ENCODE peak calls at places on chromosomes 12 and 14, in nine cellular contexts. One of them, this sample, is unnamed.

GRCh38 chr12:9787340-9787737 is 26.6 kb upstream of the CD69 start:
- DNase-seq in stomach: no peak
- DNase-seq in tibial nerve: no peak
- DNase-seq in IMR-90: peak; percentile 46
- DNase-seq in right lobe of liver: no peak
- DNase-seq in transverse colon: no peak
- DNase-seq in gastrocnemius medialis: no peak
- DNase-seq in lower leg skin: no peak
- DNase-seq in upper lobe of left lung: no peak
- DNase-seq in this sample: no peak

GRCh38 chr12:80936642-80937390 is 918 bp downstream of the LIN7A start:
- DNase-seq in upper lobe of left lung: peak; percentile 55
- DNase-seq in stomach: peak; percentile 27
- DNase-seq in tibial nerve: no peak
- DNase-seq in IMR-90: peak; percentile 42
- DNase-seq in transverse colon: peak; percentile 51
- DNase-seq in gastrocnemius medialis: no peak
- DNase-seq in lower leg skin: peak; percentile 86
- DNase-seq in right lobe of liver: peak; percentile 86
- DNase-seq in this sample: peak; percentile 76

GRCh38 chr12:3249081-3249800 is 172.1 kb downstream of the TSPAN9 start:
- DNase-seq in right lobe of liver: no peak
- DNase-seq in IMR-90: no peak
- DNase-seq in upper lobe of left lung: no peak
- DNase-seq in lower leg skin: no peak
- DNase-seq in gastrocnemius medialis: no peak
- DNase-seq in tibial nerve: no peak
- DNase-seq in transverse colon: no peak
- DNase-seq in stomach: no peak
- DNase-seq in this sample: peak; percentile 73

GRCh38 chr12:16325426-16325825 is 22.0 kb upstream of the MGST1 start:
- DNase-seq in tibial nerve: no peak
- DNase-seq in gastrocnemius medialis: no peak
- DNase-seq in stomach: peak; percentile 57
- DNase-seq in right lobe of liver: no peak
- DNase-seq in lower leg skin: no peak
- DNase-seq in upper lobe of left lung: no peak
- DNase-seq in IMR-90: no peak
- DNase-seq in transverse colon: peak; percentile 74
- DNase-seq in this sample: no peak

GRCh38 chr12:99386907-99387306 is 260.6 kb upstream of the GARIN6 start:
- DNase-seq in right lobe of liver: no peak
- DNase-seq in upper lobe of left lung: no peak
- DNase-seq in stomach: no peak
- DNase-seq in lower leg skin: no peak
- DNase-seq in IMR-90: peak; percentile 8
- DNase-seq in gastrocnemius medialis: no peak
- DNase-seq in tibial nerve: no peak
- DNase-seq in transverse colon: no peak
- DNase-seq in this sample: peak; percentile 69

GRCh38 chr12:11581179-11581755 is 68.2 kb upstream of the ETV6 start:
- DNase-seq in right lobe of liver: no peak
- DNase-seq in upper lobe of left lung: peak; percentile 46
- DNase-seq in transverse colon: peak; percentile 75
- DNase-seq in stomach: peak; percentile 72
- DNase-seq in lower leg skin: no peak
- DNase-seq in tibial nerve: peak; percentile 28
- DNase-seq in IMR-90: peak; percentile 78
- DNase-seq in gastrocnemius medialis: peak; percentile 24
- DNase-seq in this sample: peak; percentile 81

GRCh38 chr14:49999216-49999761 is 106.4 kb downstream of the ARF6 start:
- DNase-seq in tibial nerve: peak; percentile 72
- DNase-seq in gastrocnemius medialis: peak; percentile 89
- DNase-seq in right lobe of liver: peak; percentile 73
- DNase-seq in lower leg skin: peak; percentile 97
- DNase-seq in IMR-90: peak; percentile 88
- DNase-seq in upper lobe of left lung: peak; percentile 93
- DNase-seq in stomach: peak; percentile 86
- DNase-seq in transverse colon: peak; percentile 89
- DNase-seq in this sample: peak; percentile 92

GRCh38 chr12:14934511-14934910 is 3.8 kb downstream of the ERP27 start:
- DNase-seq in transverse colon: no peak
- DNase-seq in gastrocnemius medialis: no peak
- DNase-seq in tibial nerve: no peak
- DNase-seq in lower leg skin: no peak
- DNase-seq in right lobe of liver: no peak
- DNase-seq in stomach: no peak
- DNase-seq in upper lobe of left lung: no peak
- DNase-seq in IMR-90: no peak
- DNase-seq in this sample: no peak

GRCh38 chr12:108638141-108638823 is 4.6 kb upstream of the SELPLG start:
- DNase-seq in right lobe of liver: no peak
- DNase-seq in gastrocnemius medialis: no peak
- DNase-seq in stomach: peak; percentile 22
- DNase-seq in transverse colon: peak; percentile 42
- DNase-seq in IMR-90: no peak
- DNase-seq in tibial nerve: no peak
- DNase-seq in upper lobe of left lung: peak; percentile 54
- DNase-seq in lower leg skin: peak; percentile 83
- DNase-seq in this sample: peak; percentile 82

GRCh38 chr12:120496353-120497340 is 734 bp downstream of the DYNLL1 start:
- DNase-seq in stomach: peak; percentile 59
- DNase-seq in IMR-90: peak; percentile 56
- DNase-seq in lower leg skin: peak; percentile 92
- DNase-seq in transverse colon: peak; percentile 65
- DNase-seq in upper lobe of left lung: peak; percentile 67
- DNase-seq in right lobe of liver: peak; percentile 77
- DNase-seq in gastrocnemius medialis: peak; percentile 38
- DNase-seq in tibial nerve: peak; percentile 54
- DNase-seq in this sample: peak; percentile 85

GRCh38 chr12:120062976-120063579 is 53.5 kb downstream of the RAB35 start:
- DNase-seq in lower leg skin: no peak
- DNase-seq in stomach: no peak
- DNase-seq in gastrocnemius medialis: no peak
- DNase-seq in tibial nerve: no peak
- DNase-seq in transverse colon: no peak
- DNase-seq in IMR-90: no peak
- DNase-seq in upper lobe of left lung: no peak
- DNase-seq in right lobe of liver: no peak
- DNase-seq in this sample: no peak

GRCh38 chr12:78584695-78585094 is 279.9 kb upstream of the SYT1 start:
- DNase-seq in stomach: no peak
- DNase-seq in transverse colon: no peak
- DNase-seq in lower leg skin: no peak
- DNase-seq in upper lobe of left lung: no peak
- DNase-seq in gastrocnemius medialis: no peak
- DNase-seq in IMR-90: peak; percentile 6
- DNase-seq in tibial nerve: no peak
- DNase-seq in right lobe of liver: no peak
- DNase-seq in this sample: peak; percentile 31

GRCh38 chr12:12357697-12358476 is 1.0 kb downstream of the BORCS5 start:
- DNase-seq in lower leg skin: no peak
- DNase-seq in transverse colon: no peak
- DNase-seq in stomach: no peak
- DNase-seq in right lobe of liver: no peak
- DNase-seq in tibial nerve: no peak
- DNase-seq in IMR-90: peak; percentile 34
- DNase-seq in gastrocnemius medialis: no peak
- DNase-seq in upper lobe of left lung: no peak
- DNase-seq in this sample: peak; percentile 43

GRCh38 chr14:84017533-84017932 is 1512.4 kb upstream of the FLRT2 start:
- DNase-seq in IMR-90: no peak
- DNase-seq in tibial nerve: no peak
- DNase-seq in lower leg skin: no peak
- DNase-seq in stomach: no peak
- DNase-seq in transverse colon: no peak
- DNase-seq in right lobe of liver: no peak
- DNase-seq in upper lobe of left lung: no peak
- DNase-seq in gastrocnemius medialis: no peak
- DNase-seq in this sample: no peak

GRCh38 chr12:26400627-26401026 is 205.3 kb downstream of the SSPN start:
- DNase-seq in lower leg skin: no peak
- DNase-seq in transverse colon: no peak
- DNase-seq in gastrocnemius medialis: no peak
- DNase-seq in IMR-90: no peak
- DNase-seq in upper lobe of left lung: no peak
- DNase-seq in right lobe of liver: no peak
- DNase-seq in tibial nerve: no peak
- DNase-seq in stomach: no peak
- DNase-seq in this sample: no peak

GRCh38 chr14:68927956-68928675 is 51.0 kb downstream of the ACTN1 start:
- DNase-seq in gastrocnemius medialis: no peak
- DNase-seq in tibial nerve: no peak
- DNase-seq in lower leg skin: no peak
- DNase-seq in transverse colon: no peak
- DNase-seq in right lobe of liver: peak; percentile 44
- DNase-seq in stomach: no peak
- DNase-seq in upper lobe of left lung: no peak
- DNase-seq in IMR-90: no peak
- DNase-seq in this sample: no peak
- H3K4me3 ChIP-seq in gastrocnemius medialis: no peak overlapping the region
- H3K4me3 ChIP-seq in tibial nerve: no peak overlapping the region
- H3K4me3 ChIP-seq in lower leg skin: no peak overlapping the region
- H3K4me3 ChIP-seq in transverse colon: no peak overlapping the region
- H3K4me3 ChIP-seq in right lobe of liver: no peak overlapping the region
- H3K4me3 ChIP-seq in stomach: no peak overlapping the region
- H3K4me3 ChIP-seq in upper lobe of left lung: no peak overlapping the region
- H3K4me3 ChIP-seq in IMR-90: no peak overlapping the region
- H3K4me3 ChIP-seq in this sample: no peak overlapping the region

GRCh38 chr12:93440043-93440835 is 1.5 kb downstream of the UBE2N start:
- DNase-seq in tibial nerve: no peak
- DNase-seq in IMR-90: peak; percentile 34
- DNase-seq in right lobe of liver: no peak
- DNase-seq in lower leg skin: no peak
- DNase-seq in stomach: no peak
- DNase-seq in transverse colon: no peak
- DNase-seq in gastrocnemius medialis: no peak
- DNase-seq in upper lobe of left lung: no peak
- DNase-seq in this sample: peak; percentile 32
- TF ChIP-seq POLR2A in tibial nerve: no peak
- TF ChIP-seq POLR2A in IMR-90: no peak
- TF ChIP-seq POLR2A in right lobe of liver: no peak
- TF ChIP-seq POLR2A in lower leg skin: no peak
- TF ChIP-seq POLR2A in stomach: no peak
- TF ChIP-seq POLR2A in transverse colon: no peak
- TF ChIP-seq POLR2A in gastrocnemius medialis: no peak
- TF ChIP-seq POLR2A in upper lobe of left lung: no peak
- TF ChIP-seq POLR2A in this sample: no peak

GRCh38 chr14:64639340-64639821 is 64.8 kb upstream of the PLEKHG3 start:
- DNase-seq in gastrocnemius medialis: no peak
- DNase-seq in transverse colon: no peak
- DNase-seq in right lobe of liver: no peak
- DNase-seq in lower leg skin: peak; percentile 18
- DNase-seq in stomach: no peak
- DNase-seq in upper lobe of left lung: no peak
- DNase-seq in IMR-90: peak; percentile 46
- DNase-seq in tibial nerve: no peak
- DNase-seq in this sample: no peak

GRCh38 chr14:64636208-64636979 is 67.8 kb upstream of the PLEKHG3 start:
- DNase-seq in gastrocnemius medialis: peak; percentile 41
- DNase-seq in right lobe of liver: peak; percentile 76
- DNase-seq in IMR-90: peak; percentile 67
- DNase-seq in transverse colon: peak; percentile 85
- DNase-seq in lower leg skin: peak; percentile 94
- DNase-seq in upper lobe of left lung: peak; percentile 73
- DNase-seq in stomach: peak; percentile 77
- DNase-seq in tibial nerve: peak; percentile 46
- DNase-seq in this sample: peak; percentile 74

GRCh38 chr14:64638625-64639024 is 65.6 kb upstream of the PLEKHG3 start:
- DNase-seq in IMR-90: no peak
- DNase-seq in stomach: no peak
- DNase-seq in tibial nerve: no peak
- DNase-seq in gastrocnemius medialis: no peak
- DNase-seq in right lobe of liver: no peak
- DNase-seq in upper lobe of left lung: no peak
- DNase-seq in transverse colon: no peak
- DNase-seq in lower leg skin: no peak
- DNase-seq in this sample: no peak

GRCh38 chr14:64637735-64638473 is 66.3 kb upstream of the PLEKHG3 start:
- DNase-seq in stomach: no peak
- DNase-seq in transverse colon: no peak
- DNase-seq in tibial nerve: no peak
- DNase-seq in right lobe of liver: no peak
- DNase-seq in upper lobe of left lung: no peak
- DNase-seq in gastrocnemius medialis: no peak
- DNase-seq in IMR-90: no peak
- DNase-seq in lower leg skin: no peak
- DNase-seq in this sample: no peak

DNA sequence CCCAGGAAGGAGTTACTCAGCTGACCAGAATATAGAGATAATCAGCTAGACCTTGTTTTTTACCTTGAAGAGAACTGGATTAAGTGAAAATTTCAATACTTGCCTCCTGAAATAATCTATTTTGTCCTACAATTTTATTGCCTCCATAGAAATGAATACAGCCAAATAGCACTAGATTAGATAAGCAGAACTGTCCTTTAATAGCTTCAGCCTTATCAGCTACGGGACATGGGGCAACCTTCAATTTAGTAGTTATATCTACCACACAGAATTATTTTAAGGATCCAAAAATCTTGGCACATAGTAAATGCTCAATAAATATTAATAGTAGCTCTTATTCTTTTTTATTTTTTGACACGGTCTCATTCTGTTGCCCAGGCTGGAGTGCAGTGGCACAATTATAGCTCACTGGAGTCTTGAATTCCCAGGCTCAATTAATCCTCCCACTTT is 67.2 kb upstream of the PLEKHG3 start:
- DNase-seq in lower leg skin: no peak
- DNase-seq in transverse colon: no peak
- DNase-seq in IMR-90: no peak
- DNase-seq in right lobe of liver: no peak
- DNase-seq in gastrocnemius medialis: no peak
- DNase-seq in tibial nerve: no peak
- DNase-seq in stomach: no peak
- DNase-seq in upper lobe of left lung: no peak
- DNase-seq in this sample: no peak
- TF ChIP-seq CTCF in lower leg skin: no peak
- TF ChIP-seq CTCF in transverse colon: peak; percentile 15
- TF ChIP-seq CTCF in IMR-90: no peak
- TF ChIP-seq CTCF in right lobe of liver: no peak
- TF ChIP-seq CTCF in gastrocnemius medialis: no peak
- TF ChIP-seq CTCF in tibial nerve: no peak
- TF ChIP-seq CTCF in stomach: no peak
- TF ChIP-seq CTCF in upper lobe of left lung: no peak
- TF ChIP-seq CTCF in this sample: no peak

DNA sequence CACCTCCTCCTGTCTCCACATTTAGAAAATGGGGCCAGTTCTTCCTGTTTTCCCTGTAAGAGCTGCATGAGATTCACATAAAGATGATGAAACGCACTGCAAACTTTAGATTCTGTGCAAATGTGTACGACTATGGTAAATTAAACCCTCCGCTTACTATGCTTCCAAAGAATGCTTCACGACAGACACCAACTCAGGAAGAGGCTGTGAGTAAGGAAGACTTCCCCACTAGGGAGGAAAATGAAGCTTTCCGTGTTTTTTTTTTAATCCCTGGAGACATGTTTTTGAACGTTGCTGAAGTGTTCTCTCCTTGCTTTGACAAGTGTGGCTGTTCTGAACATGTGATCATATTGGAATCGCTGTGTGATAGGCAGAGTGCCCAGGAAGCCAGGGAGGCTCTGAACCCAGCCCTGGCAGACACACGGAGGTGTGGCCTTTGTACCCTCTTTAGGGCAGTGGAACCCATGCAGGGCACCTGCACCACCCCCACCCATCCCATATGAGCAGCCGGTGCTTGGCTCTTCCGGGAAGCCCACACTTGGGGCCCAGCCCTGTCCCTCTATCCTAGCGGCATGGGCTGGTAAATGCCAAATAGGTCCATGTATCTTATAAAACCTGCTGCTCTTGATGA is 7.5 kb upstream of the SYNE3 start:
- DNase-seq in IMR-90: peak; percentile 89
- DNase-seq in transverse colon: peak; percentile 79
- DNase-seq in upper lobe of left lung: peak; percentile 69
- DNase-seq in lower leg skin: peak; percentile 76
- DNase-seq in right lobe of liver: peak; percentile 90
- DNase-seq in gastrocnemius medialis: no peak
- DNase-seq in stomach: peak; percentile 56
- DNase-seq in tibial nerve: no peak
- DNase-seq in this sample: peak; percentile 73
- H3K4me3 ChIP-seq in IMR-90: no peak overlapping the region
- H3K4me3 ChIP-seq in transverse colon: no peak overlapping the region
- H3K4me3 ChIP-seq in upper lobe of left lung: no peak overlapping the region
- H3K4me3 ChIP-seq in lower leg skin: no peak overlapping the region
- H3K4me3 ChIP-seq in right lobe of liver: peak overlapping the region; percentile 30
- H3K4me3 ChIP-seq in gastrocnemius medialis: no peak overlapping the region
- H3K4me3 ChIP-seq in stomach: no peak overlapping the region
- H3K4me3 ChIP-seq in tibial nerve: no peak overlapping the region
- H3K4me3 ChIP-seq in this sample: peak overlapping the region; percentile 35